ENCODE peak calls at places on chromosome 14, in six cellular contexts. J, E, U, L, V and F are unnamed samples.

GRCh38 chr14:105891631-105892452 is 365.5 kb downstream of the TMEM121 start:
- DNase-seq in J (no peak), E (peak; percentile 52), U (peak; percentile 37), L (no peak), V (no peak), F (no peak)

GRCh38 chr14:69917287-69917686 is 38.1 kb downstream of the SMOC1 start:
- DNase-seq in J (no peak), E (no peak), U (no peak), L (no peak), V (no peak), F (no peak)

GRCh38 chr14:26394114-26394855 is 203.5 kb downstream of the NOVA1 start:
- DNase-seq in J (peak; percentile 12), E (no peak), U (no peak), L (peak; percentile 54), V (no peak), F (no peak)

GRCh38 chr14:75469606-75470237 is 41.9 kb downstream of the JDP2 start:
- DNase-seq in J (no peak), E (peak; percentile 90), U (peak; percentile 89), L (no peak), V (no peak), F (no peak)

GRCh38 chr14:75911883-75912282 is 69.9 kb downstream of the TGFB3 start:
- DNase-seq in J (no peak), E (no peak), U (no peak), L (no peak), V (no peak), F (no peak)

GRCh38 chr14:92867246-92867925 is 55.6 kb upstream of the CHGA start:
- DNase-seq in J (no peak), E (no peak), U (no peak), L (no peak), V (no peak), F (no peak)

GRCh38 chr14:76715102-76715926 is 46.0 kb upstream of the VASH1 start:
- DNase-seq in J (no peak), E (no peak), U (no peak), L (no peak), V (no peak), F (no peak)

GRCh38 chr14:68244272-68244975 is 424.8 kb downstream of the RAD51B start:
- DNase-seq in J (no peak), E (no peak), U (no peak), L (no peak), V (no peak), F (no peak)

GRCh38 chr14:76929927-76930326 is 98.6 kb downstream of the IRF2BPL start:
- DNase-seq in J (no peak), E (no peak), U (no peak), L (no peak), V (no peak), F (no peak)

GRCh38 chr14:92586966-92587365 is 73.4 kb downstream of the RIN3 start:
- DNase-seq in J (no peak), E (no peak), U (no peak), L (no peak), V (no peak), F (no peak)

GRCh38 chr14:56116128-56116900 is 1.9 kb upstream of the PELI2 start:
- DNase-seq in J (no peak), E (no peak), U (no peak), L (no peak), V (no peak), F (no peak)

GRCh38 chr14:54343276-54344121 is 53.3 kb upstream of the CDKN3 start:
- DNase-seq in J (no peak), E (no peak), U (no peak), L (peak; percentile 64), V (no peak), F (no peak)

GRCh38 chr14:103057372-103058208 is at the start of gene CDC42BPB:
- DNase-seq in J (peak; percentile 90), E (peak; percentile 94), U (peak; percentile 94), L (peak; percentile 91), V (peak; percentile 24), F (no peak)

GRCh38 chr14:103058209-103059055 is 1.1 kb upstream of the CDC42BPB start:
- DNase-seq in J (peak; percentile 8), E (peak; percentile 69), U (no peak), L (peak; percentile 14), V (no peak), F (no peak)

GRCh38 chr14:103055693-103056092 is 1.7 kb downstream of the CDC42BPB start:
- DNase-seq in J (peak; percentile 10), E (no peak), U (no peak), L (no peak), V (no peak), F (no peak)

GRCh38 chr14:103057028-103057371 is 349 bp downstream of the CDC42BPB start:
- DNase-seq in J (no peak), E (peak; percentile 69), U (no peak), L (peak; percentile 19), V (no peak), F (no peak)

GRCh38 chr14:103056322-103057027 is 874 bp downstream of the CDC42BPB start:
- DNase-seq in J (peak; percentile 55), E (peak; percentile 77), U (peak; percentile 83), L (peak; percentile 61), V (no peak), F (no peak)
- H3K4me3 ChIP-seq in J (peak overlapping the region; percentile 100), E (peak overlapping the region; percentile 93), U (peak overlapping the region; percentile 82), L (peak overlapping the region; percentile 79), V (peak overlapping the region; percentile 97), F (peak overlapping the region; percentile 86)

GRCh38 chr14:31230559-31230958 is 23.0 kb upstream of the HECTD1 start:
- DNase-seq in J (no peak), E (no peak), U (no peak), L (no peak), V (no peak), F (no peak)

GRCh38 chr14:31228533-31228932 is 20.9 kb upstream of the HECTD1 start:
- DNase-seq in J (no peak), E (no peak), U (no peak), L (peak; percentile 51), V (no peak), F (peak; percentile 84)

GRCh38 chr14:31229009-31229408 is 21.4 kb upstream of the HECTD1 start:
- DNase-seq in J (no peak), E (no peak), U (no peak), L (peak; percentile 28), V (no peak), F (no peak)

GRCh38 chr14:31232081-31232480 is 24.5 kb upstream of the HECTD1 start:
- DNase-seq in J (no peak), E (no peak), U (no peak), L (no peak), V (no peak), F (no peak)

DNA sequence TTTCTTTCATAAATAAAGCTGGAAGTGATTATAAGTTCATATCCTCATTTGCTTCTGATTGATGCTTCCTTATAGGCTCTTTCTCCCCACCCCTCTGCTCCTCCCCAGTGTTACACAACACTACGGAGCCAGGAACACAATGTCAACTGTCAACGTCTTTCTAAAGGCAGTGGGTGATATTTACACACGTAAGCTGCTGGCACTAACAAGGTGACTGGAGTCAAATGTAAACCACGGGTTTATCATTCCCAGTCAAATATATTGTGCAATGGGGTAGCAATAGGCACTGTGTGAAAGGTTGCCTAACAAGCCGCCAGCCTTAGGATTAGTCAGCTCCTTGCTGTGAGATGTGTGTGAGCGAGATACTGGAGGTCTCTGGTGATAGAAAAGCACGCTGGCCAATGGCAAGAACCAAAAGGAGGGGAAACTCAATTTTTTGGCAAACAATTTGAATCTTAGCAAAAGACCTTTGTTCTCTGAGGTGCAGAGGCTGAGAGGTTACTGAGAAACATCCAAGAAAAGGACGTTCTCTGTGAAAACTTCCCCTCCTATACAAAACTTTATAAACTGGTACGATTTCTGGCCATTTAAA is 22.1 kb upstream of the HECTD1 start:
- DNase-seq in J (peak; percentile 98), E (peak; percentile 72), U (peak; percentile 76), L (peak; percentile 100), V (peak; percentile 77), F (peak; percentile 99)
- H3K4me3 ChIP-seq in J (no peak overlapping the region), E (no peak overlapping the region), U (peak overlapping the region; percentile 5), L (no peak overlapping the region), V (peak overlapping the region; percentile 32), F (no peak overlapping the region)

GRCh38 chr14:33642080-33642479 is 308.8 kb downstream of the EGLN3 start:
- DNase-seq in J (no peak), E (no peak), U (no peak), L (no peak), V (no peak), F (no peak)

GRCh38 chr14:33643782-33644181 is 307.1 kb downstream of the EGLN3 start:
- DNase-seq in J (no peak), E (no peak), U (no peak), L (no peak), V (no peak), F (no peak)

GRCh38 chr14:33646692-33647260 is 304.1 kb downstream of the EGLN3 start:
- DNase-seq in J (peak; percentile 49), E (no peak), U (no peak), L (peak; percentile 49), V (no peak), F (peak; percentile 32)

GRCh38 chr14:33642641-33643342 is 308.1 kb downstream of the EGLN3 start:
- DNase-seq in J (no peak), E (no peak), U (no peak), L (no peak), V (no peak), F (no peak)

DNA sequence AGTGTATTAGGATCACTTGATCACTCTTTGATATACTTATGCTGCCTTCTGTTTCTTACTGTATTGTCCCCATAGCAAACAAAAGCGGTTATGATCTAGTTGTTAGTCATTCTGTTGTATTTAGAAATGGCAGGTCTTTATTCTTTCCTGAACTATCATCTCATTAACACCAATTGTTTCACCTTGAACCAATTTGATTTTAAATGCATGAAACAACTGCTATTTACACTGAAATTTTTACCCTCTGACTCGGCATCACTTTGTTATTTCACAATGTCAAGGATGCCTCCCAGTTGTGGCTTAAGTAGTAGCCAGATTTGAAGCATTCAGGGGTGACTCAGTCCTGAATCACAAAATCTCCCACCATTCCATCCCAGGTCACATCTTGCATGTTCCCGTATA is 303.5 kb downstream of the EGLN3 start:
- DNase-seq in J (peak; percentile 91), E (no peak), U (no peak), L (peak; percentile 96), V (peak; percentile 89), F (peak; percentile 95)
- H3K4me3 ChIP-seq in J (no peak overlapping the region), E (no peak overlapping the region), U (no peak overlapping the region), L (no peak overlapping the region), V (no peak overlapping the region), F (no peak overlapping the region)

GRCh38 chr14:91114079-91115065 is 499 bp downstream of the DGLUCY start:
- DNase-seq in J (peak; percentile 43), E (peak; percentile 86), U (peak; percentile 64), L (peak; percentile 70), V (no peak), F (no peak)

GRCh38 chr14:91113829-91114078 is at the start of gene DGLUCY:
- DNase-seq in J (peak; percentile 75), E (no peak), U (peak; percentile 89), L (peak; percentile 79), V (no peak), F (no peak)

GRCh38 chr14:91116913-91117588 is 3.2 kb downstream of the DGLUCY start:
- DNase-seq in J (no peak), E (no peak), U (no peak), L (no peak), V (no peak), F (no peak)

GRCh38 chr14:91117960-91118359 is 4.1 kb downstream of the DGLUCY start:
- DNase-seq in J (no peak), E (no peak), U (no peak), L (no peak), V (no peak), F (no peak)

DNA sequence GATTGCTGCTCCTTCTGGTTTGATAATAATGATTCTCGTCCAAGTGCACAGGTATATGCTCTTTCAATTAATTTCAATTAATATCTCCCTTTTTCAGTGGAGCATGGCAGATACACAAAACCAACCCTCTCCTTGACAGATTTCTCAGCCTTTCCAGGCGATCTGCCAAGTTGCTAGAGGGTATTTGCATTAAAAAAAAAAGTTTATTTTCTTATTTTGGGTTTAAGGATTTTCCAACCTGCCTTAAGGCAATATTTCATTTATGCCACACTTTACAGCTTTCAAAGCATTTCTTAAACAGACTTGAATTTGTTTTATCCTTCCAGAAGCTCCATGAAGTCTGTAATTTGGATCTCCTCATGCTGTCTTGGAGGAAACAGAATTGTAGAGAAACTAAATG is 2.1 kb downstream of the DGLUCY start:
- DNase-seq in J (peak; percentile 30), E (no peak), U (no peak), L (peak; percentile 31), V (no peak), F (no peak)
- H3K4me3 ChIP-seq in J (no peak overlapping the region), E (peak overlapping the region; percentile 68), U (peak overlapping the region; percentile 80), L (no peak overlapping the region), V (no peak overlapping the region), F (peak overlapping the region; percentile 84)